ENCODE peak calls at places on chromosomes 4 and X, in nine cellular contexts. S is CD8-positive, alpha-beta T cell; Z is cardiac muscle cell; O is ascending aorta; I is hepatocyte; P is upper lobe of right lung; M is upper lobe of left lung; G is testis; W is AG04450. Q is an unnamed sample. For H3K9me3, the result is how much of the 10 kb centered on the place peaks cover.

GRCh38 chr4:17552427-17552826 is 24.6 kb upstream of the LAP3 start:
- DNase-seq in P (no peak), G (no peak), S (no peak), W (no peak), M (no peak), Z (no peak), O (no peak), I (no peak), Q (no peak)

GRCh38 chr4:32824321-32824720 is 2104.2 kb downstream of the PCDH7 start:
- DNase-seq in P (no peak), M (no peak), G (no peak), S (no peak), O (no peak), W (no peak), Z (no peak), I (no peak), Q (no peak)

GRCh38 chrX:17876135-17876534 is 15.0 kb upstream of the RAI2 start:
- DNase-seq in M (no peak), W (no peak), Z (no peak), S (no peak), O (no peak), P (no peak), I (no peak), G (no peak), Q (no peak)

GRCh38 chr4:55866973-55867574 is 13.6 kb downstream of the EXOC1 start:
- DNase-seq in W (no peak), M (no peak), S (no peak), Z (peak), G (peak), O (no peak), P (no peak), I (peak), Q (no peak)

GRCh38 chrX:13658602-13659001 is 5.7 kb downstream of the TCEANC start:
- DNase-seq in S (no peak), W (no peak), I (peak), G (no peak), Z (peak), P (no peak), O (no peak), M (no peak), Q (no peak)

GRCh38 chr4:122777846-122778501 is 45.5 kb downstream of the BBS12 start:
- DNase-seq in Z (no peak), S (no peak), O (no peak), P (no peak), M (no peak), G (no peak), I (no peak), W (no peak), Q (no peak)

GRCh38 chrX:100904433-100904832 is 24.3 kb downstream of the XKRX start:
- DNase-seq in M (no peak), Z (no peak), P (no peak), S (no peak), O (no peak), G (no peak), I (no peak), W (no peak), Q (peak)

GRCh38 chrX:27599928-27600327 is 9.8 kb downstream of the DCAF8L2 start:
- DNase-seq in M (no peak), Z (no peak), G (no peak), S (no peak), O (no peak), W (no peak), I (no peak), P (no peak), Q (no peak)

GRCh38 chrX:130108647-130109428 is 1.5 kb downstream of the ELF4 start:
- DNase-seq in G (no peak), I (peak), M (no peak), W (no peak), S (no peak), P (peak), Z (no peak), O (no peak), Q (no peak)

GRCh38 chrX:16162391-16162790 is 4.9 kb upstream of the MAGEB17 start:
- DNase-seq in O (no peak), Z (no peak), S (no peak), P (no peak), M (no peak), I (no peak), W (no peak), G (no peak), Q (no peak)

GRCh38 chr4:2375427-2375826 is 43.0 kb downstream of the ZFYVE28 start:
- DNase-seq in I (no peak), W (no peak), S (no peak), O (no peak), G (no peak), Z (no peak), M (no peak), P (no peak), Q (no peak)

GRCh38 chr4:110247591-110247990 is 49.2 kb upstream of the ELOVL6 start:
- DNase-seq in I (no peak), M (no peak), O (no peak), G (no peak), W (no peak), S (no peak), P (no peak), Z (no peak), Q (no peak)

GRCh38 chr4:1290165-1290977 is 680 bp downstream of the MAEA start:
- DNase-seq in P (no peak), W (no peak), S (no peak), Z (peak), G (peak), I (peak), O (no peak), M (no peak), Q (no peak)

GRCh38 chr4:40949701-40950100 is 199.9 kb downstream of the NSUN7 start:
- DNase-seq in G (no peak), M (no peak), Z (no peak), S (no peak), P (no peak), O (no peak), I (no peak), W (no peak), Q (no peak)

GRCh38 chrX:119698835-119699234 is 5.9 kb upstream of the SEPTIN6 start:
- DNase-seq in W (no peak), S (no peak), O (no peak), M (no peak), G (no peak), P (no peak), I (peak), Z (peak), Q (no peak)

GRCh38 chr4:185540040-185540439 is 4.7 kb upstream of the PDLIM3 start:
- DNase-seq in O (no peak), M (no peak), P (no peak), S (no peak), I (no peak), Z (no peak), G (no peak), W (no peak), Q (no peak)

GRCh38 chr4:7332216-7333023 is 102.3 kb downstream of the PSAPL1 start:
- DNase-seq in M (no peak), G (peak), Z (no peak), O (no peak), W (peak), I (peak), S (no peak), P (no peak), Q (no peak)

GRCh38 chr4:147787204-147787603 is 55.3 kb downstream of the ARHGAP10 start:
- DNase-seq in M (no peak), G (no peak), Z (no peak), O (no peak), P (no peak), S (no peak), W (no peak), I (no peak), Q (no peak)

GRCh38 chrX:16022580-16023170 is 100.7 kb upstream of the GRPR start:
- DNase-seq in I (no peak), Z (no peak), O (no peak), S (no peak), M (no peak), G (no peak), P (no peak), W (no peak), Q (no peak)

GRCh38 chr4:25446611-25447010 is 69.5 kb downstream of the ANAPC4 start:
- DNase-seq in O (no peak), M (no peak), W (no peak), I (no peak), Z (no peak), P (no peak), G (no peak), S (no peak), Q (no peak)

GRCh38 chr4:184283659-184284335 is 66.1 kb upstream of the ENPP6 start:
- DNase-seq in S (no peak), M (peak), P (no peak), I (no peak), W (no peak), G (no peak), O (no peak), Z (no peak), Q (no peak)

GRCh38 chr4:175805863-175806262 is 6.2 kb downstream of the GPM6A start:
- DNase-seq in S (no peak), Z (no peak), G (no peak), W (no peak), P (no peak), I (no peak), M (no peak), O (no peak), Q (no peak)

GRCh38 chrX:154436597-154437397 is at the start of gene GDI1:
- DNase-seq in M (peak), G (no peak), Z (peak), P (peak), W (no peak), O (no peak), S (peak), I (peak), Q (no peak)

GRCh38 chr4:153538408-153539057 is 72.4 kb downstream of the TMEM131L start:
- DNase-seq in W (no peak), S (no peak), Z (no peak), O (no peak), G (peak), I (peak), M (no peak), P (no peak), Q (no peak)

GRCh38 chr4:126230244-126230643 is 915.5 kb downstream of the FAT4 start:
- DNase-seq in P (no peak), Z (no peak), O (no peak), G (no peak), I (no peak), S (no peak), W (no peak), M (no peak), Q (no peak)

GRCh38 chr4:112112590-112113170 is 32.6 kb upstream of the FAM241A start:
- DNase-seq in P (no peak), I (no peak), M (no peak), O (no peak), G (no peak), Z (no peak), W (no peak), S (no peak), Q (no peak)

GRCh38 chr4:159766241-159766640 is 663.4 kb downstream of the RAPGEF2 start:
- DNase-seq in P (no peak), M (no peak), I (no peak), W (no peak), O (no peak), S (no peak), Z (no peak), G (peak), Q (no peak)

GRCh38 chr4:41069838-41070237 is 144.5 kb downstream of the APBB2 start:
- DNase-seq in O (no peak), M (no peak), I (no peak), W (no peak), P (no peak), S (no peak), G (no peak), Z (no peak), Q (no peak)

GRCh38 chr4:176187610-176188009 is 7.8 kb downstream of the SPATA4 start:
- DNase-seq in M (no peak), O (no peak), Z (no peak), P (no peak), I (peak), W (no peak), S (no peak), G (no peak), Q (no peak)

GRCh38 chr4:143021384-143021783 is 163.3 kb upstream of the USP38 start:
- DNase-seq in P (no peak), W (no peak), O (no peak), M (no peak), G (no peak), S (no peak), I (no peak), Z (no peak), Q (no peak)

GRCh38 chr4:143017210-143017609 is 167.5 kb upstream of the USP38 start:
- DNase-seq in I (no peak), M (no peak), G (no peak), S (no peak), P (no peak), W (no peak), O (no peak), Z (no peak), Q (no peak)

GRCh38 chr4:143019351-143019750 is 165.4 kb upstream of the USP38 start:
- DNase-seq in S (no peak), W (no peak), I (no peak), P (no peak), G (no peak), O (no peak), M (no peak), Z (no peak), Q (no peak)

DNA sequence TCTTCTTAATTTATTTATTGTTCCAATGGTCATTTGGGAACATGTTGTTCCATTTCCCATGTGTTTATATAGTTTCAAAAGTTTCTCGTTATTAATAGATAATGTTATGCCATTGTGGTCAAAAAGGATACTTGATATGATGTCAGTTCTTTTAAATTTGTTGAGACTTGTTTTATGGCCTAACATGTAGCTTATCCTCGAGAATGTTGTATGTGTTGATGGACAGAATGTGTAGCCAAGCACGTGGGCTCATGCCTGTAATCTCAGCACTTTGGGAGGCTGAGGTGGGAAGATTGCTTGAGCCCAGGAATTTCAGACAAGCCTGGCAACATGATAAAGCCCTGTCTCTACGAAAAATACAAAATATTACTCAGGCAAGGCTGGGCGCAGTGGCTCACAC is 168.5 kb upstream of the USP38 start:
- DNase-seq in G (no peak), O (no peak), I (no peak), S (no peak), M (no peak), Z (no peak), W (no peak), P (no peak), Q (no peak)
- TF ChIP-seq CTCF in G (no peak), O (no peak), I (no peak), S (no peak), M (no peak), Z (no peak), W (no peak), P (no peak), Q (no peak)

GRCh38 chrX:55521687-55522086 is 32.0 kb upstream of the USP51 start:
- DNase-seq in I (no peak), O (no peak), W (no peak), S (no peak), G (no peak), M (no peak), P (no peak), Z (no peak), Q (no peak)

GRCh38 chrX:55524487-55524886 is 34.8 kb upstream of the USP51 start:
- DNase-seq in S (no peak), M (no peak), G (peak), P (no peak), W (no peak), Z (peak), O (no peak), I (no peak), Q (no peak)

GRCh38 chrX:55522577-55523254 is 33.1 kb upstream of the USP51 start:
- DNase-seq in O (no peak), G (no peak), S (no peak), P (no peak), W (no peak), I (no peak), M (peak), Z (no peak), Q (no peak)
- H3K9me3 ChIP-seq in O (under half), G (under half), S (under half), P (under half), W (under half), I (under half), M (under half), Z (under half), Q (under half)

GRCh38 chr4:132557660-132558059 is 591.4 kb upstream of the PCDH10 start:
- DNase-seq in M (no peak), S (no peak), I (peak), O (no peak), W (no peak), G (no peak), Z (peak), P (no peak), Q (no peak)
- TF ChIP-seq CTCF in M (no peak), S (no peak), I (peak), O (no peak), W (peak), G (no peak), Z (peak), P (no peak), Q (no peak)

GRCh38 chrX:71637253-71637618 is 18.9 kb upstream of the CXCR3 start:
- DNase-seq in G (no peak), O (no peak), M (no peak), S (no peak), I (no peak), Z (no peak), W (no peak), P (no peak), Q (no peak)
- H3K9me3 ChIP-seq in G (under half), O (under half), M (under half), S (under half), I (under half), Z (under half), W (under half), P (under half), Q (under half)

GRCh38 chr4:70687821-70688794 is at the start of gene UTP3:
- DNase-seq in Z (peak), P (peak), M (peak), W (peak), I (peak), O (peak), G (peak), S (peak), Q (peak)

GRCh38 chr4:70688795-70689231 is 481 bp downstream of the UTP3 start:
- DNase-seq in M (no peak), Z (no peak), G (peak), I (peak), P (no peak), W (no peak), O (no peak), S (no peak), Q (no peak)
- TF ChIP-seq CTCF in M (no peak), Z (no peak), G (no peak), I (no peak), P (no peak), W (no peak), O (no peak), S (no peak), Q (no peak)

GRCh38 chr4:3735196-3735595 is 31.0 kb upstream of the ADRA2C start:
- DNase-seq in G (no peak), M (no peak), O (no peak), W (no peak), P (no peak), Z (no peak), I (no peak), S (no peak), Q (no peak)
- H3K9me3 ChIP-seq in G (under half), M (under half), O (under half), W (under half), P (under half), Z (under half), I (under half), S (under half), Q (under half)

GRCh38 chr4:181998588-181998987 is 244.6 kb upstream of the TENM3 start:
- DNase-seq in W (no peak), P (no peak), I (no peak), S (no peak), M (no peak), O (no peak), G (no peak), Z (no peak), Q (no peak)
- TF ChIP-seq CTCF in W (peak), P (no peak), I (no peak), S (no peak), M (no peak), O (no peak), G (no peak), Z (peak), Q (no peak)

GRCh38 chr4:172740434-172740833 is 428.2 kb upstream of the GALNT7 start:
- DNase-seq in G (no peak), W (no peak), S (no peak), Z (no peak), P (no peak), M (no peak), I (no peak), O (no peak), Q (no peak)

GRCh38 chr4:172736046-172736445 is 432.6 kb upstream of the GALNT7 start:
- DNase-seq in Z (no peak), O (no peak), S (no peak), G (no peak), W (no peak), P (no peak), I (no peak), M (no peak), Q (no peak)

DNA sequence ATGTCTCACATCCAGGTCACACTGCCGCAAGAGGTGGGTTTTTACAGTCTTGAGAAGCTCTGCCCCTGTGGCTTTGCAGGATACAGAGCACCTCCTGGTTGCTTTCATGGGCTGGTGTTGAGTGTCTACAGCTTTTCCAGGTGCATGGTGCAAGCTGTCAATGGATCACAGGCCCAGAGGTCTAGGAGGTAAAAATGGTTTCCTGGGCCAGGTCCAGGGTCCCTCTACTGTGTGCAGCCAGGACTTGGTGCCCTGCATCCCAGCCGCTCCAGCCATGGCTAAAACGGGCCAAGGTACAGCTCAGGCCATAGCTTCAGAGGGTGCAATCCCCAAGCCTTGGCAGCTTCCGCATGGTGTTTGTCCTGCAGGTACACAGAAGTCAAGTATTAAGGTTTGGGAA is 434.1 kb upstream of the GALNT7 start:
- DNase-seq in I (no peak), M (peak), S (no peak), Z (no peak), G (no peak), P (no peak), O (no peak), W (no peak), Q (no peak)
- H3K9me3 ChIP-seq in I (under half), M (under half), S (under half), Z (under half), G (under half), P (under half), O (under half), W (under half), Q (under half)